ENCODE peak calls at places on chromosomes 1 and 21, in five cellular contexts. U is H1, V is SK-N-SH, S is GM12891, G is GM12878. Q is an unnamed sample.
A peak's percentile ranks its signal among the peaks of the same experiment; 100 is the strongest.

GRCh38 chr1:27391511-27392095 is 819 bp upstream of the GPR3 start:
- DNase-seq in S (no peak), G (no peak), V (no peak), U (no peak), Q (no peak)

GRCh38 chr1:89540406-89540970 is 15.9 kb downstream of the LRRC8B start:
- DNase-seq in V (no peak), G (no peak), S (no peak), U (no peak), Q (no peak)

GRCh38 chr1:169812131-169812530 is 17.4 kb upstream of the METTL18 start:
- DNase-seq in U (no peak), G (no peak), S (no peak), V (no peak), Q (no peak)

GRCh38 chr1:29542476-29543015 is 306.2 kb downstream of the PTPRU start:
- DNase-seq in S (no peak), G (no peak), V (no peak), U (no peak), Q (no peak)

GRCh38 chr1:75136921-75137641 is 2.9 kb downstream of the LHX8 start:
- DNase-seq in G (no peak), V (no peak), S (no peak), U (no peak), Q (no peak)

GRCh38 chr1:15718199-15718601 is 17.9 kb upstream of the SLC25A34 start:
- DNase-seq in S (no peak), U (no peak), G (no peak), V (no peak), Q (no peak)

GRCh38 chr1:190754769-190755168 is 277.1 kb upstream of the BRINP3 start:
- DNase-seq in G (no peak), U (no peak), V (peak; percentile 5), S (no peak), Q (no peak)

GRCh38 chr1:163162281-163162937 is 40.3 kb downstream of the RGS5 start:
- DNase-seq in G (no peak), S (no peak), U (no peak), V (no peak), Q (no peak)

GRCh38 chr1:205746757-205747412 is 3.1 kb downstream of the NUCKS1 start:
- DNase-seq in S (no peak), G (no peak), U (no peak), V (no peak), Q (no peak)

GRCh38 chr21:44455524-44456206 is 355 bp downstream of the LRRC3 start:
- DNase-seq in V (peak; percentile 82), G (no peak), U (no peak), S (peak; percentile 73), Q (peak; percentile 50)

DNA sequence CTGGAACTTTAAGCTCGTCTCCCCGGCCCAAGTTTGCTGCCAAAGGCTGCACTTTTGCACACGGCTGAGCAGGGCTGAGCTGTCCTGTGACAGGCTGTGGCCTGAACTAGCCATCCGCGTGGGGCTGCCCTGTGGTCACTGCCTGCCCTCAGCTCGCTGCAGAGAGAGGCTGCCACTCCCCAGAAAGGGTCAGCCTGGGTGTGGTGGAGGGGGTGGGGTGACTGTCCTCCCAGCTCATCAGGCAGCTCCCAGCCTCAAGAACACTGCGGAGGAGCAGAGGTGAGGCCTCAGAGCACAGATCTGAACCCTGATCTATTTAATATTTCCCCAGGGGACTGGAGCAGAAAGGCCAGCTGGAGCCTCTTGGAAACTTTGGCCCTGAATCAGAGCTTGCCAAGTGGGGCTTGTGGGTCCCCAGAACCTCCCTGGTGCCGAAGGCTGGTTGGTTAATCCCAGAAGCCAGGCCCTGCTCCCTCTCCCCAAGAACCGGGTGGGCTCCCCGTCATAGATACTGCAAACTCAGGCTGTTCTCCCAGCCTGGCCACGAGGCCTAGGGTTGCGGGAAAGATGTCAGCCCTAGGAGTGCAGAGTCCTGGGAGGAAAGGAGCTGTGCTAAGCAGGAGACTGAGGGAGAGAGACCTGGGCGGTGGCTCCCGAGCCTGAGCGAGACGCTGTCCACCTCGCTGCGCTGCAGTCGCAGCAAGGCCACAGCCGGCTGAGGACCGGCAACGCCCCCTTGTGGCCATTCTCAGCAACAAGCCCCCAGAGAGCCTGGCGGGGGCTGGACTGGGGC is 125.1 kb upstream of the IPO9 start:
- DNase-seq in V (peak; percentile 88), U (peak; percentile 65), S (peak; percentile 80), G (no peak), Q (peak; percentile 78)
- TF ChIP-seq POLR2AphosphoS5 in V (no peak), U (no peak), S (no peak), G (no peak), Q (no peak)

GRCh38 chr1:53316742-53317650 is 10.9 kb downstream of the LRP8 start:
- DNase-seq in U (no peak), V (peak; percentile 92), G (no peak), S (no peak), Q (no peak)

GRCh38 chr1:53314606-53315005 is 13.3 kb downstream of the LRP8 start:
- DNase-seq in V (peak; percentile 15), S (no peak), G (no peak), U (no peak), Q (no peak)

GRCh38 chr1:53317651-53318539 is 10.0 kb downstream of the LRP8 start:
- DNase-seq in U (no peak), V (no peak), S (no peak), G (no peak), Q (no peak)

GRCh38 chr1:53315456-53316048 is 12.3 kb downstream of the LRP8 start:
- DNase-seq in V (no peak), U (no peak), S (no peak), G (no peak), Q (no peak)

GRCh38 chr1:53316058-53316741 is 11.7 kb downstream of the LRP8 start:
- DNase-seq in S (no peak), U (no peak), V (peak; percentile 86), G (no peak), Q (no peak)
- TF ChIP-seq TAF1 in S (no peak), U (no peak), V (no peak), G (no peak), Q (no peak)

DNA sequence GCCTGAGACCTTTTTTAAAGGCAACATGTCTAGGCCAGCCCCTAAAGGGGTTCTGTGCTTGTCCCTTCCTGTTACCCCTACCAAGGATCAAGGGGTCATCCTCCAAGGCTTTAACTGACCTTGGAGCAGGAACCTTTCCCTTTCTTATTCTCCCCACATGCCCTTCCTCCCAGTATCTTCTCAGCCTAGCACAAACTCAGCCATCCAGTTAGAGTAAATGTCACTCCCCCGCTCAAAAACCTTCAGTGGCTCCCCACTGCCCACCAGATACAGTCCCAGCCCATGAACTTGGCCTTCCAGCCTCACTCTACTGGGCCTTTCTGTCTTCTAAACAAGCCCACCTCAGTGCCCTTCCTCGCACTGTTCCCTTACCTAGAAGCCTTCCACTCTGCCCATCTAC is 8.8 kb downstream of the C1QB start:
- DNase-seq in U (no peak), V (no peak), G (no peak), S (no peak), Q (no peak)
- TF ChIP-seq POLR2AphosphoS5 in U (no peak), V (no peak), G (no peak), S (no peak), Q (no peak)

GRCh38 chr1:59510249-59510648 is 213.4 kb downstream of the FGGY start:
- DNase-seq in V (no peak), S (no peak), G (no peak), U (no peak), Q (no peak)

GRCh38 chr1:59512702-59513101 is 215.8 kb downstream of the FGGY start:
- DNase-seq in S (no peak), U (no peak), G (no peak), V (no peak), Q (no peak)

GRCh38 chr1:59509341-59509869 is 212.5 kb downstream of the FGGY start:
- DNase-seq in S (no peak), U (no peak), V (no peak), G (no peak), Q (no peak)

GRCh38 chr1:59514061-59514909 is 217.4 kb downstream of the FGGY start:
- DNase-seq in S (no peak), G (no peak), V (no peak), U (no peak), Q (no peak)

GRCh38 chr1:59511476-59512465 is 214.9 kb downstream of the FGGY start:
- DNase-seq in V (no peak), G (no peak), S (no peak), U (no peak), Q (no peak)
- TF ChIP-seq TAF1 in V (no peak), G (no peak), S (no peak), U (no peak), Q (no peak)

GRCh38 chr1:226974544-226975258 is 34.6 kb downstream of the COQ8A start:
- DNase-seq in V (no peak), U (no peak), G (no peak), S (no peak), Q (no peak)
- TF ChIP-seq POLR2AphosphoS5 in V (no peak), U (no peak), G (no peak), S (no peak), Q (no peak)

GRCh38 chr1:93521618-93522017 is 73.7 kb downstream of the FNBP1L start:
- DNase-seq in S (no peak), G (no peak), V (no peak), U (no peak), Q (no peak)

GRCh38 chr1:93516164-93516563 is 68.2 kb downstream of the FNBP1L start:
- DNase-seq in U (no peak), V (no peak), G (peak; percentile 12), S (no peak), Q (no peak)

GRCh38 chr1:93518516-93518915 is 70.6 kb downstream of the FNBP1L start:
- DNase-seq in U (no peak), V (no peak), G (no peak), S (no peak), Q (no peak)

GRCh38 chr1:93522721-93523120 is 74.8 kb downstream of the FNBP1L start:
- DNase-seq in V (no peak), S (no peak), U (no peak), G (no peak), Q (no peak)

DNA sequence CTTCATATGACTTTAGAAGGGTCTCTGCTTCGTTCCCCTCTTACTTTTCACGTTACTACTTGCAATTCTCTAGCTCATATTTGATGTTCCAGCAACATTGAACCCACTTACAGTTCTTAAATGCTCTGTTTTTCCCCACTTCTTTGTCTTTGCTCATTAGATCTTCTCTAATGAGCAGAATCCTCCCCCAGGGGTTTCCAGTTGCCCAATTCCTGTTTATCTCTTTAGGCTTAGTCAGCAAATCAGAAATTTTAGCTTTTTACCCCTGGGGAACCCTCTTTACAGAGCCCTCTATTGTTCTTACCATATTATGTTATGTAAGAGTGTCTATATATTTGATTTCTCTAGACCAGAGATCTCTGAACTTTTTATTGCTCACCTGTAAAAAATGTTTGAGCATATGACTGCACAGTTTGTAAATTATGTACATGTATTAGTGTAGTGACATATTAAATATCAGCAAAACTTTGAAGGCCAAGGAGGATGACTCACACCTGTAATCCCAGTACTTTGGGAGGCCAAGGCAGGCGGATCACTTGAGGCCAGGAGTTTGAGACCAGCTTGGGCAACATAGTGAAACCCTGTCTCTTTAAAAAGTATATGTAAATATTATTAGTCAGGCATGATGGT is 71.4 kb downstream of the FNBP1L start:
- DNase-seq in V (no peak), U (no peak), S (no peak), G (no peak), Q (no peak)
- TF ChIP-seq TAF1 in V (no peak), U (no peak), S (no peak), G (no peak), Q (no peak)

GRCh38 chr1:47229031-47229831 is 2.8 kb downstream of the TAL1 start:
- DNase-seq in S (no peak), V (no peak), U (no peak), G (no peak), Q (no peak)
- TF ChIP-seq POLR2AphosphoS5 in S (no peak), V (no peak), U (no peak), G (no peak), Q (no peak)

Q was measured in GM12892.